ENCODE peak calls at places on chromosome 13, in seven cellular contexts. K is AG04450, C is cardiac muscle cell, W is right atrium auricular region, S is fibroblast of pulmonary artery, U is Caco-2, L is NCI-H345. X is an unnamed sample.

GRCh38 chr13:21546372-21546771 is 57.6 kb downstream of the MICU2 start:
- DNase-seq in S (peak), U (no peak), C (peak), K (no peak), L (no peak), W (no peak), X (no peak)

GRCh38 chr13:97327521-97328221 is 105.5 kb downstream of the MBNL2 start:
- DNase-seq in L (no peak), U (no peak), C (peak), K (no peak), S (no peak), W (no peak), X (no peak)

GRCh38 chr13:111216166-111216960 is 101.3 kb downstream of the ARHGEF7 start:
- DNase-seq in K (no peak), C (peak), L (peak), U (peak), S (peak), W (no peak), X (no peak)

GRCh38 chr13:111917086-111917485 is 149.9 kb upstream of the SOX1 start:
- DNase-seq in U (no peak), L (no peak), S (no peak), K (no peak), W (no peak), C (no peak), X (no peak)

GRCh38 chr13:113800576-113800926 is 41.5 kb downstream of the TMEM255B start:
- DNase-seq in W (no peak), S (no peak), C (no peak), L (no peak), K (no peak), U (no peak), X (no peak)

GRCh38 chr13:112905990-112906641 is 62.9 kb upstream of the MCF2L start:
- DNase-seq in W (no peak), C (no peak), U (peak), S (no peak), K (no peak), L (peak), X (no peak)

GRCh38 chr13:111005364-111005763 is 90.5 kb upstream of the ANKRD10 start:
- DNase-seq in K (no peak), L (no peak), W (no peak), S (peak), C (no peak), U (no peak), X (no peak)

GRCh38 chr13:113838711-113839201 is 25.1 kb downstream of the GAS6 start:
- DNase-seq in S (no peak), K (no peak), C (no peak), U (no peak), W (no peak), L (no peak), X (no peak)

GRCh38 chr13:36814465-36814864 is 4.6 kb upstream of the RFXAP start:
- DNase-seq in L (no peak), W (no peak), S (peak), K (no peak), C (peak), U (no peak), X (no peak)

GRCh38 chr13:76992548-76993001 is 694 bp downstream of the CLN5 start:
- DNase-seq in W (peak), S (peak), C (peak), U (no peak), K (no peak), L (peak), X (no peak)

GRCh38 chr13:27868639-27869435 is 51.0 kb upstream of the PDX1 start:
- DNase-seq in L (no peak), K (no peak), C (peak), U (no peak), S (peak), W (no peak), X (no peak)

GRCh38 chr13:95226932-95227718 is 74.1 kb downstream of the ABCC4 start:
- DNase-seq in K (no peak), C (no peak), S (no peak), W (no peak), U (no peak), L (no peak), X (no peak)

GRCh38 chr13:99836291-99836690 is 135.3 kb downstream of the ZIC5 start:
- DNase-seq in W (no peak), C (no peak), S (no peak), U (no peak), L (no peak), K (no peak), X (no peak)

GRCh38 chr13:75395056-75395455 is 86.9 kb downstream of the TBC1D4 start:
- DNase-seq in L (no peak), U (no peak), S (no peak), K (no peak), C (no peak), W (no peak), X (no peak)

GRCh38 chr13:27133889-27134288 is 37.7 kb downstream of the USP12 start:
- DNase-seq in L (no peak), W (no peak), U (no peak), K (no peak), C (no peak), S (no peak), X (no peak)

GRCh38 chr13:79874396-79875360 is 393.7 kb downstream of the NDFIP2 start:
- DNase-seq in U (no peak), C (no peak), W (no peak), S (no peak), L (no peak), K (no peak), X (no peak)

GRCh38 chr13:88063741-88064140 is 392.6 kb downstream of the SLITRK5 start:
- DNase-seq in S (no peak), U (no peak), L (no peak), C (no peak), W (no peak), K (no peak), X (no peak)

GRCh38 chr13:52096748-52097147 is 32.1 kb downstream of the NEK5 start:
- DNase-seq in C (no peak), L (no peak), K (no peak), U (no peak), W (no peak), S (no peak), X (no peak)

GRCh38 chr13:34750078-34750703 is 191.9 kb upstream of the NBEA start:
- DNase-seq in S (peak), U (no peak), K (no peak), L (peak), C (peak), W (peak), X (no peak)

GRCh38 chr13:89239361-89240127 is 1568.4 kb downstream of the SLITRK5 start:
- DNase-seq in U (no peak), S (peak), K (no peak), L (no peak), W (no peak), C (peak), X (no peak)

GRCh38 chr13:99022953-99023352 is 45.1 kb upstream of the DOCK9 start:
- DNase-seq in C (peak), W (no peak), K (no peak), U (no peak), S (no peak), L (no peak), X (no peak)

GRCh38 chr13:40665754-40666057 is 735 bp downstream of the FOXO1 start:
- DNase-seq in K (no peak), L (peak), W (no peak), C (no peak), S (no peak), U (no peak), X (no peak)

GRCh38 chr13:59856281-59856810 is 307.4 kb downstream of the DIAPH3 start:
- DNase-seq in L (no peak), K (no peak), U (no peak), C (no peak), S (no peak), W (no peak), X (no peak)

GRCh38 chr13:98303858-98304257 is 126.8 kb upstream of the RNF113B start:
- DNase-seq in W (no peak), U (no peak), K (no peak), S (no peak), C (no peak), L (no peak), X (no peak)

GRCh38 chr13:77362166-77362565 is 35.3 kb upstream of the MYCBP2 start:
- DNase-seq in K (no peak), U (no peak), L (no peak), W (no peak), C (no peak), S (no peak), X (no peak)

GRCh38 chr13:82447452-82448030 is 1434.7 kb downstream of the SLITRK1 start:
- DNase-seq in L (no peak), U (no peak), C (no peak), S (no peak), K (no peak), W (no peak), X (no peak)

GRCh38 chr13:98664047-98664446 is 87.1 kb upstream of the STK24 start:
- DNase-seq in W (no peak), U (no peak), K (no peak), L (no peak), S (peak), C (peak), X (no peak)

GRCh38 chr13:76048675-76049396 is 412.7 kb downstream of the LMO7 start:
- DNase-seq in C (peak), U (no peak), L (peak), S (no peak), W (no peak), K (no peak), X (no peak)

GRCh38 chr13:37919329-37919880 is 49.8 kb upstream of the TRPC4 start:
- DNase-seq in U (no peak), W (no peak), L (no peak), S (no peak), K (no peak), C (no peak), X (no peak)

GRCh38 chr13:99352351-99353271 is 45.4 kb upstream of the GPR183 start:
- DNase-seq in S (no peak), W (no peak), K (no peak), U (no peak), C (no peak), L (no peak), X (no peak)

GRCh38 chr13:77291779-77292178 is 35.1 kb downstream of the MYCBP2 start:
- DNase-seq in W (no peak), K (no peak), U (no peak), S (no peak), C (no peak), L (no peak), X (no peak)